ENCODE peak calls at places on chromosomes 16 and 17, in eight cellular contexts. One of them, this sample, is unnamed.

GRCh38 chr16:80051040-80051439 is 450.5 kb upstream of the MAF start:
- DNase-seq in hepatocyte: no peak
- DNase-seq in cardiac fibroblast: no peak
- DNase-seq in foreskin keratinocyte: no peak
- DNase-seq in lung: no peak
- DNase-seq in activated B cell treated with CpG ODN at 0.5 μM for 24 hours: no peak
- DNase-seq in fibroblast of mammary gland: no peak
- DNase-seq in AG04450: no peak
- DNase-seq in this sample: no peak

GRCh38 chr17:62627904-62628603 is 584 bp downstream of the MRC2 start:
- DNase-seq in hepatocyte: peak
- DNase-seq in cardiac fibroblast: peak
- DNase-seq in foreskin keratinocyte: no peak
- DNase-seq in lung: peak
- DNase-seq in activated B cell treated with CpG ODN at 0.5 μM for 24 hours: no peak
- DNase-seq in fibroblast of mammary gland: peak
- DNase-seq in AG04450: peak
- DNase-seq in this sample: no peak

GRCh38 chr16:23423496-23424049 is 29.4 kb downstream of the COG7 start:
- DNase-seq in hepatocyte: peak
- DNase-seq in cardiac fibroblast: peak
- DNase-seq in foreskin keratinocyte: peak
- DNase-seq in lung: peak
- DNase-seq in activated B cell treated with CpG ODN at 0.5 μM for 24 hours: no peak
- DNase-seq in fibroblast of mammary gland: peak
- DNase-seq in AG04450: peak
- DNase-seq in this sample: no peak

GRCh38 chr17:74117087-74117486 is 86.4 kb upstream of the RPL38 start:
- DNase-seq in hepatocyte: no peak
- DNase-seq in cardiac fibroblast: no peak
- DNase-seq in foreskin keratinocyte: no peak
- DNase-seq in lung: no peak
- DNase-seq in activated B cell treated with CpG ODN at 0.5 μM for 24 hours: no peak
- DNase-seq in fibroblast of mammary gland: no peak
- DNase-seq in AG04450: no peak
- DNase-seq in this sample: no peak

GRCh38 chr16:59540621-59541020 is 806.5 kb upstream of the GOT2 start:
- DNase-seq in hepatocyte: no peak
- DNase-seq in cardiac fibroblast: peak
- DNase-seq in foreskin keratinocyte: no peak
- DNase-seq in lung: no peak
- DNase-seq in activated B cell treated with CpG ODN at 0.5 μM for 24 hours: no peak
- DNase-seq in fibroblast of mammary gland: peak
- DNase-seq in AG04450: no peak
- DNase-seq in this sample: no peak

GRCh38 chr17:55757659-55758058 is 6.8 kb downstream of the PCTP start:
- DNase-seq in hepatocyte: no peak
- DNase-seq in cardiac fibroblast: no peak
- DNase-seq in foreskin keratinocyte: no peak
- DNase-seq in lung: no peak
- DNase-seq in activated B cell treated with CpG ODN at 0.5 μM for 24 hours: no peak
- DNase-seq in fibroblast of mammary gland: no peak
- DNase-seq in AG04450: no peak
- DNase-seq in this sample: no peak

GRCh38 chr17:72422505-72423285 is 301.9 kb downstream of the SOX9 start:
- DNase-seq in hepatocyte: peak
- DNase-seq in cardiac fibroblast: peak
- DNase-seq in foreskin keratinocyte: peak
- DNase-seq in lung: peak
- DNase-seq in activated B cell treated with CpG ODN at 0.5 μM for 24 hours: peak
- DNase-seq in fibroblast of mammary gland: peak
- DNase-seq in AG04450: peak
- DNase-seq in this sample: no peak

GRCh38 chr16:85851034-85851780 is 47.8 kb upstream of the IRF8 start:
- DNase-seq in hepatocyte: no peak
- DNase-seq in cardiac fibroblast: no peak
- DNase-seq in foreskin keratinocyte: no peak
- DNase-seq in lung: no peak
- DNase-seq in activated B cell treated with CpG ODN at 0.5 μM for 24 hours: no peak
- DNase-seq in fibroblast of mammary gland: peak
- DNase-seq in AG04450: no peak
- DNase-seq in this sample: no peak

GRCh38 chr17:1555618-1556471 is 6.7 kb downstream of the PITPNA start:
- DNase-seq in hepatocyte: no peak
- DNase-seq in cardiac fibroblast: no peak
- DNase-seq in foreskin keratinocyte: no peak
- DNase-seq in lung: peak
- DNase-seq in activated B cell treated with CpG ODN at 0.5 μM for 24 hours: peak
- DNase-seq in fibroblast of mammary gland: no peak
- DNase-seq in AG04450: no peak
- DNase-seq in this sample: no peak

GRCh38 chr16:51393381-51394005 is 242.4 kb upstream of the SALL1 start:
- DNase-seq in hepatocyte: no peak
- DNase-seq in cardiac fibroblast: peak
- DNase-seq in foreskin keratinocyte: no peak
- DNase-seq in lung: no peak
- DNase-seq in activated B cell treated with CpG ODN at 0.5 μM for 24 hours: no peak
- DNase-seq in fibroblast of mammary gland: peak
- DNase-seq in AG04450: no peak
- DNase-seq in this sample: no peak

GRCh38 chr17:2171725-2172446 is 117.0 kb downstream of the HIC1 start:
- DNase-seq in hepatocyte: peak
- DNase-seq in cardiac fibroblast: peak
- DNase-seq in foreskin keratinocyte: peak
- DNase-seq in lung: peak
- DNase-seq in activated B cell treated with CpG ODN at 0.5 μM for 24 hours: no peak
- DNase-seq in fibroblast of mammary gland: peak
- DNase-seq in AG04450: peak
- DNase-seq in this sample: no peak

GRCh38 chr17:7862692-7863437 is 5.1 kb downstream of the CYB5D1 start:
- DNase-seq in hepatocyte: peak
- DNase-seq in cardiac fibroblast: peak
- DNase-seq in foreskin keratinocyte: no peak
- DNase-seq in lung: no peak
- DNase-seq in activated B cell treated with CpG ODN at 0.5 μM for 24 hours: no peak
- DNase-seq in fibroblast of mammary gland: peak
- DNase-seq in AG04450: no peak
- DNase-seq in this sample: no peak

GRCh38 chr17:33163827-33164555 is 129.1 kb downstream of the ASIC2 start:
- DNase-seq in hepatocyte: no peak
- DNase-seq in cardiac fibroblast: no peak
- DNase-seq in foreskin keratinocyte: peak
- DNase-seq in lung: no peak
- DNase-seq in activated B cell treated with CpG ODN at 0.5 μM for 24 hours: no peak
- DNase-seq in fibroblast of mammary gland: peak
- DNase-seq in AG04450: no peak
- DNase-seq in this sample: no peak
- TF ChIP-seq CTCF in hepatocyte: no peak
- TF ChIP-seq CTCF in cardiac fibroblast: no peak
- TF ChIP-seq CTCF in foreskin keratinocyte: no peak
- TF ChIP-seq CTCF in lung: no peak
- TF ChIP-seq CTCF in activated B cell treated with CpG ODN at 0.5 μM for 24 hours: no peak
- TF ChIP-seq CTCF in fibroblast of mammary gland: no peak
- TF ChIP-seq CTCF in AG04450: no peak
- TF ChIP-seq CTCF in this sample: no peak

GRCh38 chr16:67279296-67280089 is at the start of gene PLEKHG4:
- DNase-seq in hepatocyte: peak
- DNase-seq in cardiac fibroblast: peak
- DNase-seq in foreskin keratinocyte: no peak
- DNase-seq in lung: peak
- DNase-seq in activated B cell treated with CpG ODN at 0.5 μM for 24 hours: peak
- DNase-seq in fibroblast of mammary gland: peak
- DNase-seq in AG04450: no peak
- DNase-seq in this sample: peak
- TF ChIP-seq CTCF in hepatocyte: peak
- TF ChIP-seq CTCF in cardiac fibroblast: peak
- TF ChIP-seq CTCF in foreskin keratinocyte: peak
- TF ChIP-seq CTCF in lung: peak
- TF ChIP-seq CTCF in activated B cell treated with CpG ODN at 0.5 μM for 24 hours: peak
- TF ChIP-seq CTCF in fibroblast of mammary gland: peak
- TF ChIP-seq CTCF in AG04450: peak
- TF ChIP-seq CTCF in this sample: peak

GRCh38 chr16:6574146-6574545 is 758.5 kb upstream of the RBFOX1 start:
- DNase-seq in hepatocyte: no peak
- DNase-seq in cardiac fibroblast: no peak
- DNase-seq in foreskin keratinocyte: no peak
- DNase-seq in lung: no peak
- DNase-seq in activated B cell treated with CpG ODN at 0.5 μM for 24 hours: no peak
- DNase-seq in fibroblast of mammary gland: no peak
- DNase-seq in AG04450: no peak
- DNase-seq in this sample: no peak

GRCh38 chr16:6570520-6570919 is 762.1 kb upstream of the RBFOX1 start:
- DNase-seq in hepatocyte: no peak
- DNase-seq in cardiac fibroblast: no peak
- DNase-seq in foreskin keratinocyte: no peak
- DNase-seq in lung: no peak
- DNase-seq in activated B cell treated with CpG ODN at 0.5 μM for 24 hours: no peak
- DNase-seq in fibroblast of mammary gland: no peak
- DNase-seq in AG04450: no peak
- DNase-seq in this sample: no peak

GRCh38 chr16:6571044-6571443 is 761.6 kb upstream of the RBFOX1 start:
- DNase-seq in hepatocyte: no peak
- DNase-seq in cardiac fibroblast: no peak
- DNase-seq in foreskin keratinocyte: no peak
- DNase-seq in lung: no peak
- DNase-seq in activated B cell treated with CpG ODN at 0.5 μM for 24 hours: no peak
- DNase-seq in fibroblast of mammary gland: no peak
- DNase-seq in AG04450: no peak
- DNase-seq in this sample: no peak

GRCh38 chr16:6576646-6577045 is 756.0 kb upstream of the RBFOX1 start:
- DNase-seq in hepatocyte: no peak
- DNase-seq in cardiac fibroblast: no peak
- DNase-seq in foreskin keratinocyte: no peak
- DNase-seq in lung: no peak
- DNase-seq in activated B cell treated with CpG ODN at 0.5 μM for 24 hours: no peak
- DNase-seq in fibroblast of mammary gland: no peak
- DNase-seq in AG04450: no peak
- DNase-seq in this sample: no peak

GRCh38 chr16:6573577-6573976 is 759.1 kb upstream of the RBFOX1 start:
- DNase-seq in hepatocyte: peak
- DNase-seq in cardiac fibroblast: no peak
- DNase-seq in foreskin keratinocyte: no peak
- DNase-seq in lung: no peak
- DNase-seq in activated B cell treated with CpG ODN at 0.5 μM for 24 hours: no peak
- DNase-seq in fibroblast of mammary gland: no peak
- DNase-seq in AG04450: no peak
- DNase-seq in this sample: peak
- TF ChIP-seq CTCF in hepatocyte: peak
- TF ChIP-seq CTCF in cardiac fibroblast: no peak
- TF ChIP-seq CTCF in foreskin keratinocyte: no peak
- TF ChIP-seq CTCF in lung: no peak
- TF ChIP-seq CTCF in activated B cell treated with CpG ODN at 0.5 μM for 24 hours: no peak
- TF ChIP-seq CTCF in fibroblast of mammary gland: no peak
- TF ChIP-seq CTCF in AG04450: no peak
- TF ChIP-seq CTCF in this sample: peak

GRCh38 chr17:19618015-19618414 is 30.5 kb upstream of the ALDH3A2 start:
- DNase-seq in hepatocyte: no peak
- DNase-seq in cardiac fibroblast: no peak
- DNase-seq in foreskin keratinocyte: no peak
- DNase-seq in lung: no peak
- DNase-seq in activated B cell treated with CpG ODN at 0.5 μM for 24 hours: no peak
- DNase-seq in fibroblast of mammary gland: no peak
- DNase-seq in AG04450: no peak
- DNase-seq in this sample: no peak

GRCh38 chr17:19619705-19620325 is 28.7 kb upstream of the ALDH3A2 start:
- DNase-seq in hepatocyte: no peak
- DNase-seq in cardiac fibroblast: no peak
- DNase-seq in foreskin keratinocyte: no peak
- DNase-seq in lung: no peak
- DNase-seq in activated B cell treated with CpG ODN at 0.5 μM for 24 hours: no peak
- DNase-seq in fibroblast of mammary gland: no peak
- DNase-seq in AG04450: no peak
- DNase-seq in this sample: no peak

GRCh38 chr17:19610879-19611278 is 37.7 kb upstream of the ALDH3A2 start:
- DNase-seq in hepatocyte: no peak
- DNase-seq in cardiac fibroblast: no peak
- DNase-seq in foreskin keratinocyte: no peak
- DNase-seq in lung: no peak
- DNase-seq in activated B cell treated with CpG ODN at 0.5 μM for 24 hours: no peak
- DNase-seq in fibroblast of mammary gland: no peak
- DNase-seq in AG04450: no peak
- DNase-seq in this sample: no peak

GRCh38 chr17:19613979-19614378 is 34.6 kb upstream of the ALDH3A2 start:
- DNase-seq in hepatocyte: no peak
- DNase-seq in cardiac fibroblast: no peak
- DNase-seq in foreskin keratinocyte: no peak
- DNase-seq in lung: no peak
- DNase-seq in activated B cell treated with CpG ODN at 0.5 μM for 24 hours: no peak
- DNase-seq in fibroblast of mammary gland: no peak
- DNase-seq in AG04450: no peak
- DNase-seq in this sample: no peak

GRCh38 chr17:19614900-19615299 is 33.7 kb upstream of the ALDH3A2 start:
- DNase-seq in hepatocyte: no peak
- DNase-seq in cardiac fibroblast: no peak
- DNase-seq in foreskin keratinocyte: no peak
- DNase-seq in lung: no peak
- DNase-seq in activated B cell treated with CpG ODN at 0.5 μM for 24 hours: no peak
- DNase-seq in fibroblast of mammary gland: no peak
- DNase-seq in AG04450: no peak
- DNase-seq in this sample: no peak
- TF ChIP-seq CTCF in hepatocyte: no peak
- TF ChIP-seq CTCF in cardiac fibroblast: no peak
- TF ChIP-seq CTCF in foreskin keratinocyte: no peak
- TF ChIP-seq CTCF in lung: no peak
- TF ChIP-seq CTCF in activated B cell treated with CpG ODN at 0.5 μM for 24 hours: no peak
- TF ChIP-seq CTCF in fibroblast of mammary gland: no peak
- TF ChIP-seq CTCF in AG04450: no peak
- TF ChIP-seq CTCF in this sample: no peak

DNA sequence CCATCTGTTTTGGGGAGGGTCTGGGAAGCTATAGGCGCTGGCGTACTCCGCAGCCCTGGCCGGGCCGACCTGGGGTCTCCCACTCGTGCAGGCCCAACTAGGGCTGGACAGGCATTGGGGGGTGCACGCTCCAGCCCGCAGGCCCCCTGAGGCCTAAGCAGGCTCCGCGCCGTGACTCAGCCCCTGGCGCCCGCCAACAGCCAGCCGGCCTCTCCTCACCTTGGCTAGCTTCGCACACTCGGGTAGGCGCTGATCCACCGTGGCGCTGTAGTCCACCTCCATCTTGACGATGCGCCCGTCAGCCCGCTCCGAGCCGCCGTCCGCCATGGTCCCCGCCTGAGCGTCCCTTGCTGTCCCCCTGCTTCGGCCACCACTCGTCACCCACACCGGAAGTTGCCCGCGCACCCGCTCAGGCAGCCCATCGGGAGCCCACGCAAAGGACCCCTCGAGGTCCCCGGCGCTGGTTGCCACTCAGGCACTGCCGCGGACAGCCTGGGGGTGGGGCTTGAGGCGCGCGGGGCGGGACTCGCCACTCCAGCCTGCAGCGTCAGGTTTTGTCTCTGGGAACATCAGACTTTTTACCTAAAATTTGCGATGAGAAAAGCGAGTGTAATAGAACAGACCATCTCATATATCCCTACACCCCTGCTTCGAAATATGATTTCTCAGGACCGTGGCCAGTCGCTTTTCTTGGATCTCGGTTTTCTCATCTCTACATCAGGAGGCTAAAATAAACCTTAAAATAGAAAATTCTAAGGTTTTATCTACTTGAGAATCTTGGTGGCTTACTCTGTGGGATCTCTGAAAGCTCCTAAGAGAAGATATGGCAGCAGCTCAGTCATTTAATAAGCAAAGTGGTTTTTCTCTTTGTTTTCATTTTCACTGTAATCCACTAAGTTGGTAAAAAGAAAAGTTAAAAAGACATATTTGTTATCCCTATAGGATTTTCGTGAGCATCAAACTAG is at the start of gene PSMD12:
- DNase-seq in hepatocyte: peak
- DNase-seq in cardiac fibroblast: peak
- DNase-seq in foreskin keratinocyte: peak
- DNase-seq in lung: peak
- DNase-seq in activated B cell treated with CpG ODN at 0.5 μM for 24 hours: peak
- DNase-seq in fibroblast of mammary gland: peak
- DNase-seq in AG04450: peak
- DNase-seq in this sample: peak
- TF ChIP-seq CTCF in hepatocyte: no peak
- TF ChIP-seq CTCF in cardiac fibroblast: no peak
- TF ChIP-seq CTCF in foreskin keratinocyte: peak
- TF ChIP-seq CTCF in lung: no peak
- TF ChIP-seq CTCF in activated B cell treated with CpG ODN at 0.5 μM for 24 hours: no peak
- TF ChIP-seq CTCF in fibroblast of mammary gland: no peak
- TF ChIP-seq CTCF in AG04450: no peak
- TF ChIP-seq CTCF in this sample: no peak

This sample was measured in neural crest cell.